ENCODE peak calls at places on chromosomes 7 and 10, in four cellular contexts. S is HFFc6, X is AG10803, M is nephron progenitor cell. G is an unnamed sample.
A peak's percentile ranks its signal among the peaks of the same experiment; 100 is the strongest.

GRCh38 chr10:10351451-10351850 is 666.2 kb upstream of the CELF2 start:
- DNase-seq in S (no peak), X (no peak), M (no peak), G (no peak)

GRCh38 chr7:116934580-116934979 is 18.7 kb upstream of the ST7 start:
- DNase-seq in S (no peak), X (no peak), M (no peak), G (no peak)

GRCh38 chr7:70620333-70621055 is 511.4 kb upstream of the GALNT17 start:
- DNase-seq in S (no peak), X (no peak), M (peak; percentile 27), G (no peak)

GRCh38 chr7:145398758-145399157 is 562.9 kb upstream of the TPK1 start:
- DNase-seq in S (no peak), X (no peak), M (no peak), G (no peak)

GRCh38 chr7:154853063-154853726 is 149.7 kb downstream of the PAXIP1 start:
- DNase-seq in S (no peak), X (no peak), M (no peak), G (no peak)

GRCh38 chr10:69684020-69684980 is 54.3 kb downstream of the FAM241B start:
- DNase-seq in S (no peak), X (no peak), M (no peak), G (peak; percentile 73)

GRCh38 chr10:5089869-5090268 is 4.3 kb upstream of the AKR1C3 start:
- DNase-seq in S (peak; percentile 48), X (peak; percentile 40), M (no peak), G (no peak)

GRCh38 chr7:119256446-119257131 is 1016.4 kb upstream of the KCND2 start:
- DNase-seq in S (no peak), X (no peak), M (no peak), G (no peak)

GRCh38 chr10:111098679-111099437 is 22.0 kb downstream of the ADRA2A start:
- DNase-seq in S (peak; percentile 5), X (no peak), M (no peak), G (peak; percentile 4)

GRCh38 chr10:113515521-113516045 is 37.3 kb upstream of the HABP2 start:
- DNase-seq in S (no peak), X (peak; percentile 87), M (no peak), G (no peak)

GRCh38 chr10:113093188-113094113 is 143.4 kb downstream of the TCF7L2 start:
- DNase-seq in S (peak; percentile 24), X (no peak), M (no peak), G (peak; percentile 39)

GRCh38 chr7:21507627-21508343 is 35.1 kb upstream of the DNAH11 start:
- DNase-seq in S (peak; percentile 39), X (peak; percentile 32), M (peak; percentile 18), G (peak; percentile 63)

GRCh38 chr7:47600199-47601118 is 18.5 kb upstream of the TNS3 start:
- DNase-seq in S (peak; percentile 79), X (peak; percentile 81), M (no peak), G (peak; percentile 84)

GRCh38 chr7:33744293-33744692 is 161.0 kb upstream of the BMPER start:
- DNase-seq in S (no peak), X (no peak), M (no peak), G (no peak)

GRCh38 chr10:32160866-32161265 is 104.6 kb upstream of the KIF5B start:
- DNase-seq in S (no peak), X (peak; percentile 16), M (no peak), G (peak; percentile 44)

GRCh38 chr7:7567898-7568531 is 1.3 kb downstream of the MIOS start:
- DNase-seq in S (no peak), X (no peak), M (no peak), G (no peak)

GRCh38 chr10:48475943-48476278 is 129.0 kb downstream of the ARHGAP22 start:
- DNase-seq in S (no peak), X (no peak), M (no peak), G (no peak)

GRCh38 chr7:129597672-129598071 is 13.8 kb upstream of the NRF1 start:
- DNase-seq in S (no peak), X (no peak), M (no peak), G (no peak)

GRCh38 chr7:30556854-30557644 is 37.6 kb upstream of the GARS1 start:
- DNase-seq in S (no peak), X (peak; percentile 22), M (no peak), G (peak; percentile 41)

GRCh38 chr10:23955456-23955855 is 253.5 kb upstream of the KIAA1217 start:
- DNase-seq in S (no peak), X (no peak), M (no peak), G (no peak)
- TF ChIP-seq CTCF in S (no peak), X (no peak), M (no peak), G (no peak)

DNA sequence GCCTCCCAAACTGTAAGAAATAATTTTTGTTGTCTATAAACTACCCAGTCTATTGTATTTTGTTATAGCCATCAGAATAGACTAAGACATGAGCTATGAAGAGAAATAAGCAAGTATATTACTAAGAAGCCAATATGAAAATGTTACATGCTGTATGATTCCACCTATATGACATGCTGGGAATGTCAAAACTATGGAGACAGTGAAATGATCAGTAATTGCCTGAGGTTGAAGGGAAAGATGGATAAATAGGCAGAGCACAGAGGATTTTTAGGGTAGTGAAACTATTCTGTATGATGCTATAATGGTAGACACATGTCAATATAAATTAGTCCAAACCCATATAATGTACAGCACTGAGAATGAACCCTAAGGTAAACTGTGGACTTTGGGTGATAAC is 261.3 kb upstream of the PCDH15 start:
- DNase-seq in S (no peak), X (no peak), M (no peak), G (no peak)
- TF ChIP-seq CTCF in S (no peak), X (no peak), M (no peak), G (no peak)

DNA sequence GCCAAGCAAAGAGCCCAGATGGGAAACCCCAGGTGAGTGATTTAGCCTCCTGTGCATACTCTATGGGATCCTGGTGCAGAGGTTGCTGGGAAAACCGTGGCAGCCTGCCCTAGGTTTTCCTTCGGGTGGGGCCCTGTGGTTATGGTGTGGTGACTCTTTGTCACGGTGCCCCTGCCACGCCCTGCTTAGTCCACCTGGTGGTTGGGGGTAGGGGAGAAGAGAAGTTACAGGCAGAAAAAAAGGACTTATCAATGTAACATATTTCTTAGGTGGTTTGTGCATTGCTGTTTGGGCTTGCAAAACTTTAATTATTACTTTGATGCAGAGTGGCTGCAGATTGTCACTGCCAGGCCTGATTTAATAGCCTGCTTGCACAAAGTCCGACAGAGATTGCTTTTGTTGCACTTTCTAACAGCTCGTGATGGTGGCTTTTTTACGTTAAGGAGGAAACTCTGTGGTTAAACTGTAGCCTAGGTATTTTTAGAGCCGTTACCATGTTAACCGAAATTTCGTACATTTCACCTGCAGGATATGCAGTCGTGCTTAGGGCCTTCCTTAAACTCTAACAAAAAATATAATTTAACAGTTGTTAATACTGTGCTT is 197.4 kb downstream of the RNLS start:
- DNase-seq in S (no peak), X (no peak), M (no peak), G (no peak)
- TF ChIP-seq CTCF in S (no peak), X (no peak), M (no peak), G (no peak)

GRCh38 chr10:115125505-115125904 is 32.3 kb downstream of the ATRNL1 start:
- DNase-seq in S (no peak), X (no peak), M (no peak), G (no peak)

DNA sequence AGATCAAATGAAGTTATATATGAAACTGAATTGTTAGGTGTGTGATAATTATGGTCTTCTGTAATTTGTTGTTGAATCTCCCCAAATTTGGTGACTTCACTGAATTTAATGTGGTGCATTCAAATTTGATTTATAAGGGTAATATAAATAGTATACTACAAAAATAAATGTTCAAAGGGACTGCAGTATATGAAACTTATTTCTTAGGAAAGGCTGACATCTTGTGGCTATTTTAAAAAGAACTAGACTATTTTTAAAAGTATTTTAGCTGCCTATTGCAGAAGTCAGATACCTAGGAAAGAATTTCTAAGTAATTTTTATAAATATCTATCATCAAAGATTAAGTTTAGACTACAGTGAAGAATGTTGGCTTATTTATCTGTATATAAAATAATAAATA is 36.6 kb downstream of the ATRNL1 start:
- DNase-seq in S (peak; percentile 25), X (peak; percentile 36), M (no peak), G (peak; percentile 67)
- TF ChIP-seq CTCF in S (peak; percentile 76), X (peak; percentile 39), M (peak; percentile 34), G (no peak)

GRCh38 chr7:134752006-134752760 is 27.3 kb upstream of the CALD1 start:
- DNase-seq in S (peak; percentile 62), X (peak; percentile 39), M (no peak), G (peak; percentile 53)

GRCh38 chr7:134758981-134759380 is 20.5 kb upstream of the CALD1 start:
- DNase-seq in S (no peak), X (no peak), M (no peak), G (no peak)

GRCh38 chr7:134757938-134758337 is 21.5 kb upstream of the CALD1 start:
- DNase-seq in S (peak; percentile 41), X (peak; percentile 57), M (no peak), G (peak; percentile 23)

GRCh38 chr7:134750083-134751062 is 29.1 kb upstream of the CALD1 start:
- DNase-seq in S (no peak), X (peak; percentile 38), M (peak; percentile 65), G (peak; percentile 44)

GRCh38 chr7:134755422-134756022 is 23.9 kb upstream of the CALD1 start:
- DNase-seq in S (peak; percentile 41), X (peak; percentile 57), M (peak; percentile 41), G (peak; percentile 62)
- TF ChIP-seq CTCF in S (peak; percentile 92), X (peak; percentile 82), M (peak; percentile 57), G (peak; percentile 83)

DNA sequence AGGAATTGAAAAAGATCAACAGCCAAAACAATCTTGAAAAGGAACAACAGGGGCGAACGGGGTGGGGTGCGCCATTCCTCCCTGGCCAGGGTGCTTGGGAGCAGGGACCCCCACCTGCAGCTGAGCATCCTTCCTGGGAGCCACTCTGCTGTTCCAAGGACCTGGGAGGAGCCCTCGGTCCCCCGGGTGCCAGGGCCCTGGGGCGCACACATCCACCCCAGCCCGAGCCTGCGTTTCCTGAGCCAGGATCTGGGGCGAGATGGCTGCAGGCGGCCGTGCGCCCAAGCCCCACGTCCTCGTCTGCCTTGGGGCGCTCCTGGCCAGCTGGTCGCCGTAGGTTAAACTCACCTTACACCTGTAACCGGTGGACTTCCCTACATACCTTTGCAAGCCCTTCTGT is 10.6 kb downstream of the AP3M1 start:
- DNase-seq in S (no peak), X (no peak), M (no peak), G (no peak)
- TF ChIP-seq CTCF in S (no peak), X (no peak), M (no peak), G (no peak)

GRCh38 chr10:126877390-126877789 is 27.8 kb upstream of the DOCK1 start:
- DNase-seq in S (no peak), X (no peak), M (no peak), G (no peak)
- TF ChIP-seq CTCF in S (no peak), X (no peak), M (no peak), G (no peak)

GRCh38 chr10:60789340-60789739 is 11.1 kb downstream of the CDK1 start:
- DNase-seq in S (no peak), X (no peak), M (no peak), G (no peak)

GRCh38 chr10:60788543-60788942 is 10.3 kb downstream of the CDK1 start:
- DNase-seq in S (no peak), X (no peak), M (no peak), G (no peak)
- TF ChIP-seq CTCF in S (no peak), X (no peak), M (no peak), G (no peak)

GRCh38 chr7:17477182-17477581 is 178.7 kb downstream of the AHR start:
- DNase-seq in S (peak; percentile 20), X (no peak), M (no peak), G (no peak)

GRCh38 chr7:17472939-17473338 is 174.5 kb downstream of the AHR start:
- DNase-seq in S (no peak), X (no peak), M (no peak), G (no peak)

GRCh38 chr7:17472518-17472917 is 174.1 kb downstream of the AHR start:
- DNase-seq in S (no peak), X (no peak), M (no peak), G (no peak)

GRCh38 chr7:17474724-17475344 is 176.4 kb downstream of the AHR start:
- DNase-seq in S (no peak), X (no peak), M (peak; percentile 9), G (no peak)
- TF ChIP-seq CTCF in S (peak; percentile 54), X (no peak), M (peak; percentile 9), G (peak; percentile 12)